ENCODE peak calls at places on chromosomes 4 and X, in five cellular contexts. One of them, this sample, is unnamed.

GRCh38 chrX:6228720-6229119 is at the start of gene NLGN4X:
- DNase-seq in mammary epithelial cell: no peak
- DNase-seq in T47D: no peak
- DNase-seq in stimulated activated naive B cell treated with anti-CD40 and anti-IgM and Interleukin-4, amounts not matched to agents 10 μg/mL and 1 μg/mL and 100 μg/mL, for 72 hours: no peak
- DNase-seq in NCI-H1436: no peak
- DNase-seq in this sample: no peak

GRCh38 chr4:1985780-1986577 is 22.8 kb downstream of the NELFA start:
- DNase-seq in T47D: no peak
- DNase-seq in NCI-H1436: no peak
- DNase-seq in mammary epithelial cell: no peak
- DNase-seq in stimulated activated naive B cell treated with anti-CD40 and anti-IgM and Interleukin-4, amounts not matched to agents 10 μg/mL and 1 μg/mL and 100 μg/mL, for 72 hours: no peak
- DNase-seq in this sample: no peak

GRCh38 chrX:30570505-30570904 is 7.1 kb downstream of the TASL start:
- DNase-seq in stimulated activated naive B cell treated with anti-CD40 and anti-IgM and Interleukin-4, amounts not matched to agents 10 μg/mL and 1 μg/mL and 100 μg/mL, for 72 hours: no peak
- DNase-seq in T47D: peak
- DNase-seq in NCI-H1436: no peak
- DNase-seq in mammary epithelial cell: no peak
- DNase-seq in this sample: no peak

GRCh38 chrX:154600962-154601374 is 16.0 kb downstream of the CTAG1A start:
- DNase-seq in T47D: no peak
- DNase-seq in stimulated activated naive B cell treated with anti-CD40 and anti-IgM and Interleukin-4, amounts not matched to agents 10 μg/mL and 1 μg/mL and 100 μg/mL, for 72 hours: no peak
- DNase-seq in mammary epithelial cell: peak
- DNase-seq in NCI-H1436: no peak
- DNase-seq in this sample: no peak

GRCh38 chr4:18192901-18193300 is 171.3 kb upstream of the LCORL start:
- DNase-seq in T47D: no peak
- DNase-seq in stimulated activated naive B cell treated with anti-CD40 and anti-IgM and Interleukin-4, amounts not matched to agents 10 μg/mL and 1 μg/mL and 100 μg/mL, for 72 hours: no peak
- DNase-seq in mammary epithelial cell: no peak
- DNase-seq in NCI-H1436: no peak
- DNase-seq in this sample: no peak

GRCh38 chrX:130702867-130703707 is 199.9 kb downstream of the ENOX2 start:
- DNase-seq in T47D: no peak
- DNase-seq in NCI-H1436: no peak
- DNase-seq in stimulated activated naive B cell treated with anti-CD40 and anti-IgM and Interleukin-4, amounts not matched to agents 10 μg/mL and 1 μg/mL and 100 μg/mL, for 72 hours: no peak
- DNase-seq in mammary epithelial cell: no peak
- DNase-seq in this sample: no peak

GRCh38 chr4:19026281-19026680 is 1004.7 kb upstream of the LCORL start:
- DNase-seq in stimulated activated naive B cell treated with anti-CD40 and anti-IgM and Interleukin-4, amounts not matched to agents 10 μg/mL and 1 μg/mL and 100 μg/mL, for 72 hours: no peak
- DNase-seq in NCI-H1436: no peak
- DNase-seq in T47D: no peak
- DNase-seq in mammary epithelial cell: peak
- DNase-seq in this sample: no peak

GRCh38 chr4:24588216-24588954 is 4.0 kb upstream of the DHX15 start:
- DNase-seq in T47D: no peak
- DNase-seq in mammary epithelial cell: no peak
- DNase-seq in stimulated activated naive B cell treated with anti-CD40 and anti-IgM and Interleukin-4, amounts not matched to agents 10 μg/mL and 1 μg/mL and 100 μg/mL, for 72 hours: no peak
- DNase-seq in NCI-H1436: no peak
- DNase-seq in this sample: no peak

GRCh38 chr4:120691106-120691505 is 231.4 kb downstream of the PRDM5 start:
- DNase-seq in mammary epithelial cell: no peak
- DNase-seq in stimulated activated naive B cell treated with anti-CD40 and anti-IgM and Interleukin-4, amounts not matched to agents 10 μg/mL and 1 μg/mL and 100 μg/mL, for 72 hours: no peak
- DNase-seq in T47D: no peak
- DNase-seq in NCI-H1436: no peak
- DNase-seq in this sample: no peak

GRCh38 chr4:23022032-23022431 is 329.3 kb downstream of the GBA3 start:
- DNase-seq in NCI-H1436: no peak
- DNase-seq in stimulated activated naive B cell treated with anti-CD40 and anti-IgM and Interleukin-4, amounts not matched to agents 10 μg/mL and 1 μg/mL and 100 μg/mL, for 72 hours: no peak
- DNase-seq in T47D: peak
- DNase-seq in mammary epithelial cell: peak
- DNase-seq in this sample: no peak

GRCh38 chrX:32874839-32875238 is 336.5 kb downstream of the DMD start:
- DNase-seq in NCI-H1436: no peak
- DNase-seq in mammary epithelial cell: no peak
- DNase-seq in stimulated activated naive B cell treated with anti-CD40 and anti-IgM and Interleukin-4, amounts not matched to agents 10 μg/mL and 1 μg/mL and 100 μg/mL, for 72 hours: no peak
- DNase-seq in T47D: no peak
- DNase-seq in this sample: no peak

GRCh38 chr4:8050555-8051206 is 107.9 kb downstream of the ABLIM2 start:
- DNase-seq in stimulated activated naive B cell treated with anti-CD40 and anti-IgM and Interleukin-4, amounts not matched to agents 10 μg/mL and 1 μg/mL and 100 μg/mL, for 72 hours: no peak
- DNase-seq in NCI-H1436: peak
- DNase-seq in mammary epithelial cell: no peak
- DNase-seq in T47D: no peak
- DNase-seq in this sample: peak

GRCh38 chr4:15186149-15186548 is 183.9 kb downstream of the CPEB2 start:
- DNase-seq in stimulated activated naive B cell treated with anti-CD40 and anti-IgM and Interleukin-4, amounts not matched to agents 10 μg/mL and 1 μg/mL and 100 μg/mL, for 72 hours: no peak
- DNase-seq in mammary epithelial cell: peak
- DNase-seq in T47D: no peak
- DNase-seq in NCI-H1436: no peak
- DNase-seq in this sample: no peak

GRCh38 chr4:55574252-55574651 is 17.8 kb downstream of the PDCL2 start:
- DNase-seq in NCI-H1436: no peak
- DNase-seq in T47D: no peak
- DNase-seq in mammary epithelial cell: peak
- DNase-seq in stimulated activated naive B cell treated with anti-CD40 and anti-IgM and Interleukin-4, amounts not matched to agents 10 μg/mL and 1 μg/mL and 100 μg/mL, for 72 hours: no peak
- DNase-seq in this sample: no peak

GRCh38 chrX:103792916-103793540 is 16.4 kb downstream of the PLP1 start:
- DNase-seq in stimulated activated naive B cell treated with anti-CD40 and anti-IgM and Interleukin-4, amounts not matched to agents 10 μg/mL and 1 μg/mL and 100 μg/mL, for 72 hours: no peak
- DNase-seq in NCI-H1436: no peak
- DNase-seq in T47D: peak
- DNase-seq in mammary epithelial cell: peak
- DNase-seq in this sample: no peak

GRCh38 chr4:95362906-95363578 is 185.7 kb downstream of the UNC5C start:
- DNase-seq in mammary epithelial cell: peak
- DNase-seq in NCI-H1436: no peak
- DNase-seq in T47D: peak
- DNase-seq in stimulated activated naive B cell treated with anti-CD40 and anti-IgM and Interleukin-4, amounts not matched to agents 10 μg/mL and 1 μg/mL and 100 μg/mL, for 72 hours: no peak
- DNase-seq in this sample: no peak

GRCh38 chr4:152424980-152425379 is 110.9 kb downstream of the FBXW7 start:
- DNase-seq in T47D: no peak
- DNase-seq in mammary epithelial cell: peak
- DNase-seq in NCI-H1436: no peak
- DNase-seq in stimulated activated naive B cell treated with anti-CD40 and anti-IgM and Interleukin-4, amounts not matched to agents 10 μg/mL and 1 μg/mL and 100 μg/mL, for 72 hours: no peak
- DNase-seq in this sample: no peak